ENCODE peak calls at places on chromosome 14, in six cellular contexts. U is RKO; E is breast epithelium; V is NCI-H2081; Y is activated T-cell treated with anti-CD3 and anti-CD28 coated beads for 24 hours; M is stimulated activated CD4-positive, alpha-beta T cell treated with anti-CD3 and anti-CD28 coated beads, TNF-alpha, amount 100 ng/mL, for 4 hours. X is an unnamed sample.

GRCh38 chr14:90695997-90696681 is 120.1 kb downstream of the TTC7B start:
- DNase-seq in E (no peak), Y (no peak), V (peak; percentile 32), U (no peak), M (no peak), X (no peak)

GRCh38 chr14:91835920-91836843 is 31.2 kb downstream of the TC2N start:
- DNase-seq in M (peak; percentile 89), V (peak; percentile 89), U (no peak), E (peak; percentile 96), Y (peak; percentile 81), X (peak; percentile 73)

GRCh38 chr14:101116486-101117130 is 213.1 kb upstream of the RTL1 start:
- DNase-seq in Y (no peak), E (no peak), V (no peak), M (no peak), U (no peak), X (no peak)

GRCh38 chr14:51293149-51293925 is 53.3 kb downstream of the TMX1 start:
- DNase-seq in U (no peak), Y (no peak), E (no peak), M (no peak), V (no peak), X (peak; percentile 21)

GRCh38 chr14:28365510-28365909 is 401.1 kb upstream of the FOXG1 start:
- DNase-seq in U (no peak), E (no peak), Y (no peak), V (peak; percentile 3), M (no peak), X (peak; percentile 46)

GRCh38 chr14:52987514-52987913 is 36.7 kb upstream of the FERMT2 start:
- DNase-seq in Y (no peak), U (no peak), V (peak; percentile 90), E (no peak), M (no peak), X (no peak)

GRCh38 chr14:61568572-61569011 is 126.7 kb upstream of the HIF1A start:
- DNase-seq in U (no peak), Y (peak; percentile 24), E (no peak), V (no peak), M (peak; percentile 36), X (no peak)

GRCh38 chr14:89308232-89308959 is 108.6 kb downstream of the FOXN3 start:
- DNase-seq in E (no peak), V (no peak), U (no peak), M (no peak), Y (no peak), X (no peak)

GRCh38 chr14:99118946-99119345 is 153.1 kb downstream of the BCL11B start:
- DNase-seq in Y (no peak), U (no peak), E (no peak), M (no peak), V (no peak), X (no peak)

GRCh38 chr14:37508500-37508899 is 86.5 kb downstream of the FOXA1 start:
- DNase-seq in M (no peak), U (no peak), Y (no peak), E (no peak), V (no peak), X (no peak)